ENCODE peak calls at places on chromosome 1, in six cellular contexts. J, L, W, F, X and O are unnamed samples.

GRCh38 chr1:27759236-27759635 is 13.8 kb upstream of the STX12 start:
- DNase-seq in J (no peak), L (no peak), W (no peak), F (no peak), X (no peak), O (no peak)

GRCh38 chr1:76657618-76658017 is 209.7 kb upstream of the ST6GALNAC5 start:
- DNase-seq in J (no peak), L (no peak), W (no peak), F (no peak), X (no peak), O (no peak)

GRCh38 chr1:67908260-67908936 is 75.1 kb upstream of the GNG12 start:
- DNase-seq in J (no peak), L (no peak), W (no peak), F (no peak), X (no peak), O (no peak)

GRCh38 chr1:147247656-147248238 is 5.3 kb downstream of the CHD1L start:
- DNase-seq in J (no peak), L (no peak), W (peak; percentile 25), F (no peak), X (no peak), O (no peak)

GRCh38 chr1:201456499-201457309 is 12.3 kb downstream of the PHLDA3 start:
- DNase-seq in J (peak; percentile 21), L (peak; percentile 98), W (peak; percentile 62), F (peak; percentile 88), X (no peak), O (no peak)

GRCh38 chr1:195439661-195440060 is 1168.6 kb downstream of the KCNT2 start:
- DNase-seq in J (no peak), L (no peak), W (no peak), F (no peak), X (no peak), O (no peak)

GRCh38 chr1:91900538-91900937 is 14.6 kb upstream of the TGFBR3 start:
- DNase-seq in J (no peak), L (peak; percentile 71), W (no peak), F (no peak), X (peak; percentile 73), O (no peak)

GRCh38 chr1:184801503-184801902 is 46.8 kb upstream of the EDEM3 start:
- DNase-seq in J (no peak), L (peak; percentile 48), W (no peak), F (no peak), X (no peak), O (no peak)

GRCh38 chr1:10217748-10218441 is 7.5 kb downstream of the KIF1B start:
- DNase-seq in J (no peak), L (peak; percentile 34), W (no peak), F (no peak), X (no peak), O (no peak)

GRCh38 chr1:21496063-21496462 is 13.2 kb upstream of the ALPL start:
- DNase-seq in J (no peak), L (no peak), W (no peak), F (no peak), X (no peak), O (no peak)

GRCh38 chr1:21496886-21497285 is 12.3 kb upstream of the ALPL start:
- DNase-seq in J (no peak), L (no peak), W (no peak), F (no peak), X (no peak), O (no peak)

GRCh38 chr1:21499283-21499945 is 9.8 kb upstream of the ALPL start:
- DNase-seq in J (no peak), L (no peak), W (no peak), F (no peak), X (no peak), O (no peak)

GRCh38 chr1:21495225-21495820 is 13.9 kb upstream of the ALPL start:
- DNase-seq in J (no peak), L (no peak), W (no peak), F (no peak), X (no peak), O (no peak)

GRCh38 chr1:21497466-21498061 is 11.7 kb upstream of the ALPL start:
- DNase-seq in J (no peak), L (no peak), W (peak; percentile 36), F (no peak), X (no peak), O (no peak)
- TF ChIP-seq CTCF in J (no peak), L (peak; percentile 7), W (peak; percentile 55), F (no peak), X (no peak), O (no peak)

GRCh38 chr1:46256523-46256922 is 9.0 kb downstream of the RAD54L start:
- DNase-seq in J (no peak), L (no peak), W (no peak), F (no peak), X (no peak), O (no peak)
- TF ChIP-seq CTCF in J (no peak), L (no peak), W (no peak), F (no peak), X (no peak), O (no peak)

GRCh38 chr1:44105810-44106209 is 12.8 kb upstream of the KLF17 start:
- DNase-seq in J (no peak), L (no peak), W (no peak), F (no peak), X (no peak), O (no peak)

GRCh38 chr1:44100183-44100582 is 18.4 kb upstream of the KLF17 start:
- DNase-seq in J (no peak), L (no peak), W (no peak), F (no peak), X (no peak), O (no peak)

GRCh38 chr1:44101356-44101755 is 17.3 kb upstream of the KLF17 start:
- DNase-seq in J (no peak), L (no peak), W (no peak), F (no peak), X (no peak), O (no peak)

GRCh38 chr1:44108241-44108640 is 10.4 kb upstream of the KLF17 start:
- DNase-seq in J (no peak), L (peak; percentile 7), W (no peak), F (no peak), X (no peak), O (no peak)

DNA sequence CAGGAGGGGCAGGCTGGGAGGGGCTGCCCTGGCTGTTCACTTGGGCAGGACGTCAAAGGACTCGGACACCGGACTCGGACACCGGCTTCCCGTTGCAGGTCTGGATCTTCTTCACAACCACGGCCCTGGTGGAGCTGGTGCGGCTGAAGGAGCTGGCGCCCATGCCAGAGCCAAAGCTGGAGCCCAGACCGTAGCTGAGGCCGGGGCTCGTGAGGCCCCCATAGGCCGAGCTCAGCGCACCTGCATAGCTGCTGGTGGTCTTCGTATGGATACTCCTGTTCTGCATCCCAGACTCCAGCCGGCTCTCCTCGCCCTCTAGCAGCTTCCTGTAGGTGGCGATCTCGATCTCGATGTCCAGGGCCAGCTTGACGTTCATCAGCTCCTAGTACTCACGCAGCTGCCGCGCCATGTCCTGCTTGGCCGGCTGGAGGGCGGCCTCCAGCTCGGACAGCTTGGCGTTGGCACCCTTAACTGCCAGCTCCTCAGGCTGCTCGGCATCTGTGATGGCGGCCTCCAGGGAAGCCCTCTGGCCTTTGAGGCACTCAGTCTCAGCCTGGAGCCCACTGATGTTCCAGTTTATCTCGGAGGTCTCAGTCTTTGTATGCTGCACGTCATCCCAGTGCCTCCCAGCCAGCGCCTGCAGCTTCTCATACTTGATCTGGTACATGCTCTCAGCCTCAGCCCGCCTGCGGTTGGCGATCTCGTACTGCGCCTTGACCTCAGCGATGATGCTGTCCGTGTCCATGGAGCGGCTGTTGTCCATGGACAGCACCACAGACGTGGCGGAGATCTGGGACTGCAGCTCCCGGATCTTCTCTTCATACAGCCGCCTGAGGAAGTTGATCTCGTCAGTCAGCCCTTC is 15.1 kb upstream of the KLF17 start:
- DNase-seq in J (no peak), L (no peak), W (peak; percentile 84), F (no peak), X (no peak), O (no peak)
- TF ChIP-seq CTCF in J (peak; percentile 44), L (peak; percentile 20), W (peak; percentile 80), F (no peak), X (peak; percentile 20), O (peak; percentile 23)

GRCh38 chr1:206839857-206840256 is 25.6 kb upstream of the IL20 start:
- DNase-seq in J (no peak), L (no peak), W (no peak), F (no peak), X (no peak), O (no peak)
- TF ChIP-seq CTCF in J (no peak), L (no peak), W (no peak), F (no peak), X (no peak), O (no peak)

GRCh38 chr1:170970256-170970655 is 34.9 kb downstream of the MROH9 start:
- DNase-seq in J (no peak), L (no peak), W (no peak), F (no peak), X (no peak), O (no peak)
- TF ChIP-seq CTCF in J (no peak), L (no peak), W (no peak), F (no peak), X (no peak), O (no peak)

DNA sequence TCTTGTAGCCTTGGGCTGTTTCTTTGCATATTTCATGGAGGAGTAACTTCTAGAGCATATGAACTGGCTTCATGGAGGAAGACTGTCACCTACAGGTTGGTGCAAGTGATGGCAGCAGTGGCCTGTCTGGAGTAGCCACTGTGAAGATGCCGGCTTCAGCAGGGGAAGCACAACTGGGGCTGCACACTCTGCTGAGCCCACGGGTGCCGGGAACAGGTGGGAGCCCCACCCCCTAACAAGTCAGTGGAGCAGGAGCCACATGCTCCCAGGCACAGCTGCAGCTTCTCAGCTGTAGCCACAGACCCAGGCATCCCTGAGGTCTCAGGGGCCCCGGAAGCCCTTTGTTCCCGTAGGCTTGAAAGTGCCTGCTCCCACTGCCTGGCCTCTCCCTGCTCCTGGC is 43.2 kb upstream of the C1orf185 start:
- DNase-seq in J (peak; percentile 33), L (peak; percentile 10), W (peak; percentile 50), F (no peak), X (no peak), O (peak; percentile 20)
- TF ChIP-seq CTCF in J (peak; percentile 73), L (peak; percentile 50), W (peak; percentile 48), F (no peak), X (no peak), O (peak; percentile 46)

DNA sequence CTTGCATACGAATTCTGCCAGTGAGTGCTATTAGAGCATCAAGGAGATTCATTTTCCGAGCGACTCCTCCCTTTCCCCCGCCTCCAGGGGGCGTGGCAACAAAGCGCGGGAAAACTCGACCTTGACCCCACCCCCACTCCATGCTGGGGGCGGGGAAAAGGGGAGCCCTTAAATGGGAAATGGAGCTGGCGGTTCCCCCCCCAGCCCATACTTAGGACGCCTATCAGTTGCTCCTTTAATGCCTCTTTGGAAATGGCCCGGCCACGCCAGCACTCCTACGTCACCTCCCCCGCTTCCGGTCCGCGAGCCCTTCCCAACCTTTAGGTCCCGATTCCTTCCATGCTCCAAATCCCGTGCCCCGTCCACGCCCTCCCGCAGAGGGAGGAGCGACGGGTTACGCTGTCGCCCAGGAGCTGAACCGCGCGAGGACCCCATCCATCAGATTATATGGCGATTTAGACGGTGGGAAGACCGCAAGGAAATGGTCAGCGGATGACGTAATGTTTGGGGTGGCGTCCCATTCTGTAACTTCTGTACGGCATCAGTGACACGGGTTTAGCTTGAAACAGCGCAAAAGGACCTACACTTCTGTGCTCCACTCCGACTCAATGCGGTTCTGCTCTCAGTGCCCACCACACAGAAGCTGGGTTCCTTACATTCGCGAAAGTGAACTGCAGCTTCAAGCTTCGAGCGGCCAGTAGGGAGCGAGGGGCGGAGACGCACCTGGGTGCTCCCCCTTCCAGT is 702 bp upstream of the ZNF687 start:
- DNase-seq in J (peak; percentile 98), L (peak; percentile 98), W (peak; percentile 98), F (peak; percentile 98), X (peak; percentile 96), O (peak; percentile 90)
- TF ChIP-seq CTCF in J (no peak), L (peak; percentile 25), W (no peak), F (peak; percentile 44), X (no peak), O (no peak)

GRCh38 chr1:53062731-53063591 is 948 bp downstream of the PODN start:
- DNase-seq in J (no peak), L (no peak), W (no peak), F (no peak), X (no peak), O (no peak)
- TF ChIP-seq CTCF in J (no peak), L (no peak), W (no peak), F (no peak), X (no peak), O (no peak)